ENCODE peak calls at places on chromosome 5, in ten cellular contexts. One of them, this sample, is unnamed.

GRCh38 chr5:164115420-164115819 is 610.0 kb downstream of the MAT2B start:
- DNase-seq in CD8-positive, alpha-beta T cell: no peak
- DNase-seq in GM06990: no peak
- DNase-seq in upper lobe of right lung: no peak
- DNase-seq in IMR-90: no peak
- DNase-seq in progenitor cell of endocrine pancreas: no peak
- DNase-seq in tibial artery: no peak
- DNase-seq in lower leg skin: no peak
- DNase-seq in endothelial cell: no peak
- DNase-seq in kidney epithelial cell: no peak
- DNase-seq in this sample: no peak

GRCh38 chr5:89065919-89066318 is 182.9 kb upstream of the MEF2C start:
- DNase-seq in CD8-positive, alpha-beta T cell: no peak
- DNase-seq in GM06990: peak
- DNase-seq in upper lobe of right lung: no peak
- DNase-seq in IMR-90: no peak
- DNase-seq in progenitor cell of endocrine pancreas: no peak
- DNase-seq in tibial artery: no peak
- DNase-seq in lower leg skin: no peak
- DNase-seq in endothelial cell: no peak
- DNase-seq in kidney epithelial cell: no peak
- DNase-seq in this sample: no peak

GRCh38 chr5:137453476-137454080 is 45.5 kb downstream of the SPOCK1 start:
- DNase-seq in CD8-positive, alpha-beta T cell: no peak
- DNase-seq in GM06990: no peak
- DNase-seq in upper lobe of right lung: no peak
- DNase-seq in IMR-90: peak
- DNase-seq in progenitor cell of endocrine pancreas: no peak
- DNase-seq in tibial artery: no peak
- DNase-seq in lower leg skin: no peak
- DNase-seq in endothelial cell: peak
- DNase-seq in kidney epithelial cell: peak
- DNase-seq in this sample: no peak

GRCh38 chr5:142438573-142438972 is 113.8 kb upstream of the SPRY4 start:
- DNase-seq in CD8-positive, alpha-beta T cell: no peak
- DNase-seq in GM06990: no peak
- DNase-seq in upper lobe of right lung: no peak
- DNase-seq in IMR-90: no peak
- DNase-seq in progenitor cell of endocrine pancreas: no peak
- DNase-seq in tibial artery: no peak
- DNase-seq in lower leg skin: peak
- DNase-seq in endothelial cell: no peak
- DNase-seq in kidney epithelial cell: no peak
- DNase-seq in this sample: no peak

GRCh38 chr5:39194466-39195136 is 24.8 kb downstream of the FYB1 start:
- DNase-seq in CD8-positive, alpha-beta T cell: no peak
- DNase-seq in GM06990: no peak
- DNase-seq in upper lobe of right lung: no peak
- DNase-seq in IMR-90: peak
- DNase-seq in progenitor cell of endocrine pancreas: no peak
- DNase-seq in tibial artery: no peak
- DNase-seq in lower leg skin: peak
- DNase-seq in endothelial cell: no peak
- DNase-seq in kidney epithelial cell: no peak
- DNase-seq in this sample: no peak

GRCh38 chr5:180802325-180803180 is at the start of gene MGAT1:
- DNase-seq in CD8-positive, alpha-beta T cell: peak
- DNase-seq in GM06990: peak
- DNase-seq in upper lobe of right lung: peak
- DNase-seq in IMR-90: peak
- DNase-seq in progenitor cell of endocrine pancreas: peak
- DNase-seq in tibial artery: peak
- DNase-seq in lower leg skin: peak
- DNase-seq in endothelial cell: peak
- DNase-seq in kidney epithelial cell: no peak
- DNase-seq in this sample: peak

GRCh38 chr5:134020188-134020587 is 15.4 kb upstream of the VDAC1 start:
- DNase-seq in CD8-positive, alpha-beta T cell: no peak
- DNase-seq in GM06990: no peak
- DNase-seq in upper lobe of right lung: no peak
- DNase-seq in IMR-90: no peak
- DNase-seq in progenitor cell of endocrine pancreas: no peak
- DNase-seq in tibial artery: no peak
- DNase-seq in lower leg skin: no peak
- DNase-seq in endothelial cell: no peak
- DNase-seq in kidney epithelial cell: no peak
- DNase-seq in this sample: no peak

GRCh38 chr5:122493091-122493775 is 181.2 kb downstream of the SNCAIP start:
- DNase-seq in CD8-positive, alpha-beta T cell: no peak
- DNase-seq in GM06990: no peak
- DNase-seq in upper lobe of right lung: peak
- DNase-seq in IMR-90: no peak
- DNase-seq in progenitor cell of endocrine pancreas: peak
- DNase-seq in tibial artery: no peak
- DNase-seq in lower leg skin: no peak
- DNase-seq in endothelial cell: no peak
- DNase-seq in kidney epithelial cell: no peak
- DNase-seq in this sample: no peak

GRCh38 chr5:33433303-33434255 is 7.2 kb upstream of the TARS1 start:
- DNase-seq in CD8-positive, alpha-beta T cell: no peak
- DNase-seq in GM06990: no peak
- DNase-seq in upper lobe of right lung: no peak
- DNase-seq in IMR-90: peak
- DNase-seq in progenitor cell of endocrine pancreas: no peak
- DNase-seq in tibial artery: no peak
- DNase-seq in lower leg skin: no peak
- DNase-seq in endothelial cell: no peak
- DNase-seq in kidney epithelial cell: no peak
- DNase-seq in this sample: no peak

GRCh38 chr5:104734046-104734445 is 1171.5 kb upstream of the NUDT12 start:
- DNase-seq in CD8-positive, alpha-beta T cell: no peak
- DNase-seq in GM06990: no peak
- DNase-seq in upper lobe of right lung: no peak
- DNase-seq in IMR-90: no peak
- DNase-seq in progenitor cell of endocrine pancreas: no peak
- DNase-seq in tibial artery: no peak
- DNase-seq in lower leg skin: no peak
- DNase-seq in endothelial cell: no peak
- DNase-seq in kidney epithelial cell: no peak
- DNase-seq in this sample: no peak
- TF ChIP-seq CTCF in CD8-positive, alpha-beta T cell: no peak
- TF ChIP-seq CTCF in GM06990: no peak
- TF ChIP-seq CTCF in upper lobe of right lung: no peak
- TF ChIP-seq CTCF in IMR-90: no peak
- TF ChIP-seq CTCF in progenitor cell of endocrine pancreas: peak
- TF ChIP-seq CTCF in tibial artery: no peak
- TF ChIP-seq CTCF in lower leg skin: no peak
- TF ChIP-seq CTCF in endothelial cell: no peak
- TF ChIP-seq CTCF in kidney epithelial cell: no peak
- TF ChIP-seq CTCF in this sample: no peak

GRCh38 chr5:140565780-140566095 is 1.1 kb downstream of the SLC35A4 start:
- DNase-seq in CD8-positive, alpha-beta T cell: no peak
- DNase-seq in GM06990: no peak
- DNase-seq in upper lobe of right lung: peak
- DNase-seq in IMR-90: no peak
- DNase-seq in progenitor cell of endocrine pancreas: no peak
- DNase-seq in tibial artery: no peak
- DNase-seq in lower leg skin: no peak
- DNase-seq in endothelial cell: no peak
- DNase-seq in kidney epithelial cell: no peak
- DNase-seq in this sample: no peak
- TF ChIP-seq CTCF in CD8-positive, alpha-beta T cell: no peak
- TF ChIP-seq CTCF in GM06990: no peak
- TF ChIP-seq CTCF in upper lobe of right lung: no peak
- TF ChIP-seq CTCF in IMR-90: no peak
- TF ChIP-seq CTCF in progenitor cell of endocrine pancreas: no peak
- TF ChIP-seq CTCF in tibial artery: no peak
- TF ChIP-seq CTCF in lower leg skin: no peak
- TF ChIP-seq CTCF in endothelial cell: no peak
- TF ChIP-seq CTCF in kidney epithelial cell: no peak
- TF ChIP-seq CTCF in this sample: no peak

DNA sequence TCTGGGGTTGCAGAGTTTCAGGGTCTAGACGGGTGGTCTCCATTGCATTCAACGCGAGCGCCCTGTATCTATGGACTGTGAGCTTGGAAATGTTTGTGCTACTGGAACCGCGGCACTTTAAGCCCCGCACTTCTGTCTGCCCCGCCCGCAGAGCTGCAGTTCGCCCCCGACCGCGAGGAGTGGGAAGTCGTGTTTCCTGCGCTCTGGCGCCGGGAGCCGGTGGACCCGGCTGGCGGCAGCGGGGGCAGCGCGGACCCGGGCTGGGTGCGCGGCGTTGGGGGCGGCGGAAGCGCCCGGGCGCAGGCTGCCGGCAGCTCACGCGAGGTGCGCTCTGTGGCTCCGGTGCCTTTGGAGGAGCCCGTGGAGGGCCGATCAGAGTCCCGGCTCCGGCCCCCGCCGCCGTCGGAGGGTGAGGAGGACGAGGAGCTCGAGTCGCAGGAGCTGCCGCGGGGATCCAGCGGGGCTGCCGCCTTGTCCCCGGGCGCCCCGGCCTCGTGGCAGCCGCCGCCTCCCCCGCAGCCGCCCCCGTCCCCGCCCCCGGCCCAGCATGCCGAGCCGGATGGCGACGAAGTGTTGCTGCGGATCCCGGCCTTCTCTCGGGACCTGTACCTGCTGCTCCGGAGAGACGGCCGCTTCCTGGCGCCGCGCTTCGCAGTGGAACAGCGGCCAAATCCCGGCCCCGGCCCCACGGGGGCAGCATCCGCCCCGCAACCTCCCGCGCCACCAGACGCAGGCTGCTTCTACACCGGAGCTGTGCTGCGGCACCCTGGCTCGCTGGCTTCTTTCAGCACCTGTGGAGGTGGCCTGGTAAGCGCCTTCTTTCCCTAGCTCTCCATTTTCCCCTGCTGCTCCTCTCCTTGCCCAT is 1.1 kb downstream of the ADAMTS19 start:
- DNase-seq in CD8-positive, alpha-beta T cell: no peak
- DNase-seq in GM06990: peak
- DNase-seq in upper lobe of right lung: peak
- DNase-seq in IMR-90: no peak
- DNase-seq in progenitor cell of endocrine pancreas: peak
- DNase-seq in tibial artery: no peak
- DNase-seq in lower leg skin: no peak
- DNase-seq in endothelial cell: peak
- DNase-seq in kidney epithelial cell: no peak
- DNase-seq in this sample: no peak
- TF ChIP-seq CTCF in CD8-positive, alpha-beta T cell: no peak
- TF ChIP-seq CTCF in GM06990: peak
- TF ChIP-seq CTCF in upper lobe of right lung: no peak
- TF ChIP-seq CTCF in IMR-90: no peak
- TF ChIP-seq CTCF in progenitor cell of endocrine pancreas: peak
- TF ChIP-seq CTCF in tibial artery: no peak
- TF ChIP-seq CTCF in lower leg skin: no peak
- TF ChIP-seq CTCF in endothelial cell: peak
- TF ChIP-seq CTCF in kidney epithelial cell: peak
- TF ChIP-seq CTCF in this sample: no peak

GRCh38 chr5:84218546-84218945 is 166.1 kb downstream of the EDIL3 start:
- DNase-seq in CD8-positive, alpha-beta T cell: no peak
- DNase-seq in GM06990: no peak
- DNase-seq in upper lobe of right lung: no peak
- DNase-seq in IMR-90: peak
- DNase-seq in progenitor cell of endocrine pancreas: no peak
- DNase-seq in tibial artery: no peak
- DNase-seq in lower leg skin: no peak
- DNase-seq in endothelial cell: no peak
- DNase-seq in kidney epithelial cell: no peak
- DNase-seq in this sample: no peak

GRCh38 chr5:84215521-84215920 is 169.2 kb downstream of the EDIL3 start:
- DNase-seq in CD8-positive, alpha-beta T cell: no peak
- DNase-seq in GM06990: no peak
- DNase-seq in upper lobe of right lung: no peak
- DNase-seq in IMR-90: no peak
- DNase-seq in progenitor cell of endocrine pancreas: no peak
- DNase-seq in tibial artery: no peak
- DNase-seq in lower leg skin: no peak
- DNase-seq in endothelial cell: no peak
- DNase-seq in kidney epithelial cell: no peak
- DNase-seq in this sample: no peak

GRCh38 chr5:84213212-84213611 is 171.5 kb downstream of the EDIL3 start:
- DNase-seq in CD8-positive, alpha-beta T cell: no peak
- DNase-seq in GM06990: no peak
- DNase-seq in upper lobe of right lung: no peak
- DNase-seq in IMR-90: no peak
- DNase-seq in progenitor cell of endocrine pancreas: no peak
- DNase-seq in tibial artery: no peak
- DNase-seq in lower leg skin: no peak
- DNase-seq in endothelial cell: no peak
- DNase-seq in kidney epithelial cell: no peak
- DNase-seq in this sample: no peak

GRCh38 chr5:84213861-84214260 is 170.8 kb downstream of the EDIL3 start:
- DNase-seq in CD8-positive, alpha-beta T cell: no peak
- DNase-seq in GM06990: no peak
- DNase-seq in upper lobe of right lung: no peak
- DNase-seq in IMR-90: no peak
- DNase-seq in progenitor cell of endocrine pancreas: no peak
- DNase-seq in tibial artery: no peak
- DNase-seq in lower leg skin: no peak
- DNase-seq in endothelial cell: no peak
- DNase-seq in kidney epithelial cell: no peak
- DNase-seq in this sample: no peak
- TF ChIP-seq CTCF in CD8-positive, alpha-beta T cell: no peak
- TF ChIP-seq CTCF in GM06990: no peak
- TF ChIP-seq CTCF in upper lobe of right lung: no peak
- TF ChIP-seq CTCF in IMR-90: no peak
- TF ChIP-seq CTCF in progenitor cell of endocrine pancreas: no peak
- TF ChIP-seq CTCF in tibial artery: no peak
- TF ChIP-seq CTCF in lower leg skin: no peak
- TF ChIP-seq CTCF in endothelial cell: no peak
- TF ChIP-seq CTCF in kidney epithelial cell: no peak
- TF ChIP-seq CTCF in this sample: no peak

GRCh38 chr5:113663879-113664278 is 150.4 kb downstream of the YTHDC2 start:
- DNase-seq in CD8-positive, alpha-beta T cell: no peak
- DNase-seq in GM06990: no peak
- DNase-seq in upper lobe of right lung: no peak
- DNase-seq in IMR-90: peak
- DNase-seq in progenitor cell of endocrine pancreas: peak
- DNase-seq in tibial artery: no peak
- DNase-seq in lower leg skin: no peak
- DNase-seq in endothelial cell: peak
- DNase-seq in kidney epithelial cell: no peak
- DNase-seq in this sample: no peak
- TF ChIP-seq CTCF in CD8-positive, alpha-beta T cell: no peak
- TF ChIP-seq CTCF in GM06990: peak
- TF ChIP-seq CTCF in upper lobe of right lung: peak
- TF ChIP-seq CTCF in IMR-90: peak
- TF ChIP-seq CTCF in progenitor cell of endocrine pancreas: peak
- TF ChIP-seq CTCF in tibial artery: no peak
- TF ChIP-seq CTCF in lower leg skin: no peak
- TF ChIP-seq CTCF in endothelial cell: peak
- TF ChIP-seq CTCF in kidney epithelial cell: peak
- TF ChIP-seq CTCF in this sample: no peak